ENCODE peak calls at places on chromosomes 6 and 20, in eight cellular contexts. L, H, X, Z, V, P, B and E are unnamed samples.

GRCh38 chr6:106316376-106316769 is 9.2 kb downstream of the ATG5 start:
- DNase-seq in L (no peak), H (no peak), X (no peak), Z (no peak), P (no peak), V (no peak), B (no peak), E (no peak)

GRCh38 chr6:137927777-137928218 is 60.7 kb downstream of the TNFAIP3 start:
- DNase-seq in H (no peak), L (no peak), B (peak; percentile 52), X (peak; percentile 47), Z (no peak), P (no peak), V (no peak), E (peak; percentile 82)

GRCh38 chr20:36717657-36718056 is 28.2 kb downstream of the NDRG3 start:
- DNase-seq in Z (no peak), P (no peak), V (no peak), X (peak; percentile 8), B (peak; percentile 24), H (no peak), L (no peak), E (no peak)

GRCh38 chr6:150189176-150189575 is 46.3 kb downstream of the PPP1R14C start:
- DNase-seq in P (no peak), H (no peak), V (no peak), Z (no peak), X (peak; percentile 52), L (no peak), B (no peak), E (no peak)

GRCh38 chr20:39853664-39854063 is 835.4 kb downstream of the MAFB start:
- DNase-seq in V (no peak), H (no peak), L (no peak), B (no peak), Z (no peak), X (no peak), P (no peak), E (no peak)

GRCh38 chr6:126890055-126890454 is 228.4 kb upstream of the RSPO3 start:
- DNase-seq in P (no peak), B (peak; percentile 14), L (no peak), X (no peak), Z (no peak), H (no peak), V (no peak), E (no peak)

GRCh38 chr6:132972254-132972653 is 157.9 kb downstream of the RPS12 start:
- DNase-seq in P (no peak), Z (no peak), L (no peak), V (no peak), B (no peak), H (no peak), X (no peak), E (no peak)

GRCh38 chr20:57090590-57091560 is 175.6 kb downstream of the BMP7 start:
- DNase-seq in V (no peak), B (no peak), L (no peak), X (no peak), H (no peak), P (no peak), Z (no peak), E (peak; percentile 65)

GRCh38 chr6:168179133-168179532 is 100.1 kb upstream of the FRMD1 start:
- DNase-seq in L (peak; percentile 59), H (no peak), B (no peak), V (no peak), Z (no peak), X (no peak), P (no peak), E (no peak)

GRCh38 chr20:1635291-1635979 is 15.6 kb upstream of the SIRPB1 start:
- DNase-seq in B (no peak), V (no peak), P (no peak), H (no peak), X (no peak), Z (no peak), L (no peak), E (no peak)

GRCh38 chr6:162765251-162765650 is 37.5 kb downstream of the PACRG start:
- DNase-seq in B (no peak), Z (no peak), H (no peak), V (no peak), P (no peak), L (no peak), X (no peak), E (no peak)

GRCh38 chr6:44064948-44065272 is 62.3 kb downstream of the MRPL14 start:
- DNase-seq in Z (no peak), V (no peak), L (no peak), P (no peak), B (no peak), X (no peak), H (no peak), E (no peak)

GRCh38 chr6:44065443-44066115 is 61.7 kb downstream of the MRPL14 start:
- DNase-seq in B (peak; percentile 61), Z (no peak), H (no peak), V (no peak), X (no peak), L (no peak), P (no peak), E (no peak)

GRCh38 chr6:44063561-44064059 is 63.6 kb downstream of the MRPL14 start:
- DNase-seq in Z (no peak), L (no peak), P (no peak), H (no peak), X (no peak), B (no peak), V (no peak), E (no peak)

GRCh38 chr6:44062771-44063560 is 64.3 kb downstream of the MRPL14 start:
- DNase-seq in L (no peak), P (peak; percentile 34), X (no peak), Z (no peak), H (no peak), B (no peak), V (no peak), E (peak; percentile 86)

DNA sequence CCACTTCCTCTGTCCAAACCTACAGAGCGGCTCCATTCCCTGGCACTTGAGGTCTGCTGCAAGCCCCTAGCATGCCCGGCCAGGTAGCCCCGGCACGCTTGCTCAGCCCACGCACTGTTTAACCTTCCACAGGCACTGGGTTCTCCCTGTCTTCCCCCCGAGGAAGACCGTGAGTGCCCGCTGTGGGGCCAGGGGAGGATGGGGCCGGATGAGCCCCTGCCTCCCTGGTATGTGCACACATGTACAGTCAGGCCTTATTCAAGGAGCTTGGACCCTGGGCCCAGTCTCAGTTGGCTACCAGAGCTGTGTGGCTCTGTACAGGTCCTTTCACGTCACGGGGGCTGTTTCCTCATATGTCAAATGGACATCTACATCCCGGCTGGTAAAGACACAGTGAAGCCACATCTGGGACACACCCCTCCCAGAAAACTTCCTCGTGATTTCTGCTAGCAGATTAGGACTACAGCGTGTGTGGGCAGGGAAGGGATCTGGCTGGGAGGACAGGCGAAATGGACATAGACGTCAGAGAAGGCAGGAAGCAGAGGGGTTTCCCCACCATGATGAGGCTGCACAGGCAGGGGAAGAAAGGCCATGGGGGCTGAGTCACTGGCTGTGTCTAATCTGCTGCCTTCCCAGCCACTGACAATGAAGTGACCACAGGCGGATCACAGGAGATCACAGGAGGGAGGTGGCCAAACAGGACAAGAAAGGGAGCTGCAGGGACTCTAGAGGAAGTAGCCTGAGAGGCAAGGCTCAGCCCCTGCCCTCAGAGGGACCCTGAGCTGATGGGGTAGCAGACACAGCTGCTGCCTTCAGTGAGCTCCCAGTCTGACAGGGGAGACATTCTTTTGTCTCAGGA is 62.9 kb downstream of the MRPL14 start:
- DNase-seq in H (no peak), B (peak; percentile 88), X (peak; percentile 34), P (peak; percentile 47), L (peak; percentile 84), V (no peak), Z (no peak), E (no peak)
- TF ChIP-seq POLR2A in H (no peak), B (no peak), X (no peak), P (no peak), L (no peak), V (no peak), Z (peak; percentile 31), E (no peak)

GRCh38 chr6:108559884-108560462 is 744 bp upstream of the FOXO3 start:
- DNase-seq in V (no peak), L (peak; percentile 93), P (peak; percentile 49), X (peak; percentile 69), H (no peak), B (peak; percentile 85), Z (peak; percentile 70), E (peak; percentile 92)
- TF ChIP-seq POLR2AphosphoS5 in V (no peak), L (no peak), P (no peak), X (no peak), H (no peak), B (no peak), Z (no peak), E (no peak)

GRCh38 chr6:1652842-1653241 is 43.1 kb downstream of the FOXC1 start:
- DNase-seq in L (no peak), V (no peak), P (no peak), Z (no peak), X (no peak), B (no peak), H (no peak), E (no peak)

GRCh38 chr6:1657116-1657776 is 47.5 kb downstream of the FOXC1 start:
- DNase-seq in Z (no peak), L (no peak), X (no peak), V (no peak), P (no peak), H (no peak), B (no peak), E (no peak)

GRCh38 chr6:1658212-1659005 is 48.7 kb downstream of the FOXC1 start:
- DNase-seq in V (no peak), H (no peak), L (no peak), P (no peak), X (no peak), B (no peak), Z (no peak), E (no peak)

GRCh38 chr6:1651362-1651761 is 41.6 kb downstream of the FOXC1 start:
- DNase-seq in P (no peak), Z (no peak), H (no peak), L (no peak), B (no peak), V (no peak), X (no peak), E (no peak)

DNA sequence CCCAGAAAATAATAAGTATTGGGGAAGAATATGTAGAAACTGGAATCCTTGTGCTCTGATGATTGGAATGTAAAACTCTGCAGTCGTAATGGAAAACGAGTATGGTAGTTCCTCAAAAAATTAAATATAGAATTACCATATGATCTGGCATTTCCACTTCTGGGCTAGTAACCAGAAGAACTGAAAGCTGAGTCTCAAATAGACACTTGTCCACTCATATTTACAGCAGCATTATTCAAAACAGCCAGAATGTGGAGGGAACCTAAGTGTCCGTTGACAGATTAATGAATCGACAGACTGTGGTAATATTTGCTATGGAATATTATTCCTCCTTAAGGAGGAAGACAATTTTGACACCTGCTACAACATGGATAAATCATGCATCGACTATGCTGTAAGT is 44.4 kb downstream of the FOXC1 start:
- DNase-seq in B (no peak), P (no peak), H (no peak), Z (no peak), V (no peak), L (no peak), X (no peak), E (no peak)
- TF ChIP-seq POLR2A in B (no peak), P (no peak), H (no peak), Z (no peak), V (no peak), L (no peak), X (no peak), E (no peak)

DNA sequence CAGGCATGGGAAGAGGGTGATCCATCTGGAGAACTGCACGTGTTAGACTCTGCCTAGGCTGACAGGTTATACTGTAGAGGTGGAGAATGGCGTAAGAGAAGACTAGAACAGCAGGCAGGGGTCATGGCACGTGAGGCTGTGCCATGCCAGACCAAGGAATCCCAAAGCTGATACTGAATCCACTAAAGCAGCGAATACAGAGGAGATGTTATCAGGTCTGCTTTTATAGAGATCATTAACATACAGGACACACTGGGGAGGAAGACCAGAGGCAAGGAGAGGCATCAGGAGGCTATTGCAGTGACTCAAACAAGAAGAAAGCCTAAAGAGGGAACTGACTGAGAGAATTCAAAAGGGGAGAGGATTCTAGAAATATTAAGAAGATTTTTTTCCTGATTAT is 12.9 kb downstream of the PHACTR1 start:
- DNase-seq in L (no peak), X (no peak), P (no peak), V (no peak), Z (no peak), H (no peak), B (no peak), E (no peak)
- TF ChIP-seq POLR2AphosphoS5 in L (no peak), X (no peak), P (no peak), V (no peak), Z (no peak), H (no peak), B (no peak), E (no peak)